ENCODE peak calls at places on chromosomes 16 and 17, in four cellular contexts. One of them, this sample, is unnamed.

GRCh38 chr16:86189934-86190333 is 291.0 kb downstream of the IRF8 start:
- DNase-seq in anterior cingulate cortex: no peak
- DNase-seq in T-helper 17 cell: no peak
- DNase-seq in ELF-1: no peak
- DNase-seq in this sample: no peak

GRCh38 chr17:47267354-47267828 is 13.8 kb downstream of the ITGB3 start:
- DNase-seq in ELF-1: peak; percentile 8
- DNase-seq in anterior cingulate cortex: no peak
- DNase-seq in T-helper 17 cell: no peak
- DNase-seq in this sample: no peak

GRCh38 chr17:81487487-81488275 is 24.9 kb downstream of the ACTG1 start:
- DNase-seq in ELF-1: peak; percentile 65
- DNase-seq in T-helper 17 cell: peak; percentile 72
- DNase-seq in anterior cingulate cortex: peak; percentile 63
- DNase-seq in this sample: peak; percentile 35

GRCh38 chr17:50064253-50064991 is 8.5 kb downstream of the ITGA3 start:
- DNase-seq in ELF-1: peak; percentile 77
- DNase-seq in T-helper 17 cell: no peak
- DNase-seq in anterior cingulate cortex: no peak
- DNase-seq in this sample: peak; percentile 95

GRCh38 chr16:10988164-10988803 is 43.9 kb downstream of the CLEC16A start:
- DNase-seq in T-helper 17 cell: no peak
- DNase-seq in anterior cingulate cortex: no peak
- DNase-seq in ELF-1: no peak
- DNase-seq in this sample: peak; percentile 0

GRCh38 chr16:8868272-8869211 is at the start of gene CARHSP1:
- DNase-seq in T-helper 17 cell: peak; percentile 86
- DNase-seq in ELF-1: peak; percentile 89
- DNase-seq in anterior cingulate cortex: peak; percentile 88
- DNase-seq in this sample: peak; percentile 70

GRCh38 chr16:67082891-67083290 is 26.9 kb upstream of the PHAF1 start:
- DNase-seq in T-helper 17 cell: no peak
- DNase-seq in anterior cingulate cortex: no peak
- DNase-seq in ELF-1: no peak
- DNase-seq in this sample: no peak

GRCh38 chr17:79294459-79295071 is 219.9 kb downstream of the ENGASE start:
- DNase-seq in ELF-1: peak; percentile 93
- DNase-seq in anterior cingulate cortex: no peak
- DNase-seq in T-helper 17 cell: peak; percentile 27
- DNase-seq in this sample: peak; percentile 63

GRCh38 chr16:12062343-12063003 is 85.9 kb downstream of the SNX29 start:
- DNase-seq in ELF-1: no peak
- DNase-seq in anterior cingulate cortex: no peak
- DNase-seq in T-helper 17 cell: no peak
- DNase-seq in this sample: peak; percentile 33

GRCh38 chr16:68079616-68080344 is 5.4 kb upstream of the NFATC3 start:
- DNase-seq in anterior cingulate cortex: peak; percentile 15
- DNase-seq in T-helper 17 cell: peak; percentile 29
- DNase-seq in ELF-1: no peak
- DNase-seq in this sample: peak; percentile 97

GRCh38 chr16:85004587-85005205 is 6.6 kb downstream of the ZDHHC7 start:
- DNase-seq in anterior cingulate cortex: no peak
- DNase-seq in ELF-1: no peak
- DNase-seq in T-helper 17 cell: no peak
- DNase-seq in this sample: no peak

GRCh38 chr16:65214196-65214595 is 92.3 kb upstream of the CDH11 start:
- DNase-seq in T-helper 17 cell: no peak
- DNase-seq in ELF-1: no peak
- DNase-seq in anterior cingulate cortex: no peak
- DNase-seq in this sample: no peak

GRCh38 chr16:57239089-57239488 is 6.0 kb upstream of the ARL2BP start:
- DNase-seq in T-helper 17 cell: no peak
- DNase-seq in ELF-1: no peak
- DNase-seq in anterior cingulate cortex: no peak
- DNase-seq in this sample: no peak

This sample was measured in Kasumi-1.